ENCODE peak calls at places on chromosomes 13 and 19, in five cellular contexts. P is mesenchymal stem cell, D is H9, X is IMR-90, F is H1. H is an unnamed sample.

GRCh38 chr13:26247011-26247410 is 6.9 kb upstream of the CDK8 start:
- DNase-seq in F (no peak), P (no peak), D (no peak), X (no peak), H (no peak)

GRCh38 chr19:28990522-28990921 is 222.4 kb downstream of the UQCRFS1 start:
- DNase-seq in X (no peak), P (no peak), D (peak), F (no peak), H (no peak)

GRCh38 chr13:112582305-112582704 is 5.6 kb downstream of the TUBGCP3 start:
- DNase-seq in D (no peak), X (no peak), P (no peak), F (no peak), H (no peak)

GRCh38 chr13:99829593-99830239 is 141.9 kb downstream of the ZIC5 start:
- DNase-seq in P (no peak), D (no peak), F (no peak), X (no peak), H (no peak)

GRCh38 chr19:47240996-47241918 is 10.3 kb upstream of the BBC3 start:
- DNase-seq in D (peak), F (peak), P (peak), X (peak), H (no peak)

GRCh38 chr19:18464646-18465045 is 26.7 kb upstream of the ISYNA1 start:
- DNase-seq in P (peak), D (no peak), F (no peak), X (peak), H (no peak)

GRCh38 chr13:49938274-49938673 is 2.1 kb upstream of the SPRYD7 start:
- DNase-seq in X (no peak), P (no peak), D (no peak), F (no peak), H (no peak)

GRCh38 chr19:8610041-8610927 is at the start of gene ADAMTS10:
- DNase-seq in D (peak), P (no peak), F (peak), X (peak), H (no peak)

GRCh38 chr19:18490719-18491118 is 31.2 kb downstream of the ELL start:
- DNase-seq in P (no peak), F (no peak), D (no peak), X (no peak), H (no peak)

GRCh38 chr19:18768046-18768771 is 22.9 kb downstream of the COMP start:
- DNase-seq in X (no peak), F (no peak), P (no peak), D (no peak), H (no peak)

GRCh38 chr13:85590231-85590931 is 208.8 kb downstream of the SLITRK6 start:
- DNase-seq in D (no peak), P (peak), F (no peak), X (no peak), H (no peak)

GRCh38 chr13:112895521-112896465 is 73.2 kb upstream of the MCF2L start:
- DNase-seq in F (no peak), X (no peak), D (no peak), P (no peak), H (no peak)

GRCh38 chr19:31416548-31416947 is 67.3 kb upstream of the TSHZ3 start:
- DNase-seq in F (no peak), P (no peak), D (peak), X (no peak), H (no peak)

GRCh38 chr19:47158879-47159509 is 28.4 kb downstream of the SAE1 start:
- DNase-seq in F (no peak), X (peak), D (no peak), P (no peak), H (no peak)

GRCh38 chr19:34499155-34499834 is 17.7 kb downstream of the WTIP start:
- DNase-seq in F (no peak), X (no peak), P (no peak), D (no peak), H (no peak)

GRCh38 chr13:30905932-30906383 is at the start of gene MEDAG:
- DNase-seq in D (no peak), F (no peak), P (peak), X (peak), H (no peak)

GRCh38 chr13:52085416-52085815 is 43.5 kb downstream of the NEK5 start:
- DNase-seq in P (peak), X (peak), F (no peak), D (no peak), H (no peak)

GRCh38 chr13:39201075-39201630 is 162.9 kb downstream of the NHLRC3 start:
- DNase-seq in F (no peak), D (no peak), X (no peak), P (peak), H (no peak)

GRCh38 chr19:18417250-18418033 is 1.8 kb upstream of the SSBP4 start:
- DNase-seq in F (peak), X (peak), P (peak), D (peak), H (peak)

GRCh38 chr19:2014731-2015610 is 543 bp downstream of the BTBD2 start:
- DNase-seq in D (no peak), X (no peak), P (no peak), F (no peak), H (peak)

GRCh38 chr19:44003461-44004134 is 841 bp downstream of the ZNF230 start:
- DNase-seq in P (peak), X (no peak), D (no peak), F (peak), H (no peak)

GRCh38 chr13:45361596-45362206 is 20.7 kb upstream of the TPT1 start:
- DNase-seq in X (peak), P (no peak), F (no peak), D (peak), H (no peak)

GRCh38 chr13:20217168-20217567 is 15.0 kb downstream of the GJB6 start:
- DNase-seq in F (no peak), X (no peak), P (no peak), D (no peak), H (no peak)

GRCh38 chr13:20451397-20451796 is 74.3 kb downstream of the CRYL1 start:
- DNase-seq in F (no peak), D (no peak), P (no peak), X (no peak), H (no peak)

GRCh38 chr13:50116430-50116973 is 101.3 kb downstream of the KCNRG start:
- DNase-seq in F (no peak), X (peak), D (no peak), P (no peak), H (no peak)

GRCh38 chr19:11338164-11338563 is 1.3 kb downstream of the RAB3D start:
- DNase-seq in P (no peak), D (no peak), X (no peak), F (no peak), H (no peak)

GRCh38 chr19:48914181-48914580 is 14.1 kb downstream of the NUCB1 start:
- DNase-seq in F (no peak), D (no peak), X (no peak), P (no peak), H (no peak)

GRCh38 chr19:48918071-48918470 is 15.4 kb upstream of the DHDH start:
- DNase-seq in P (no peak), X (no peak), F (no peak), D (no peak), H (no peak)

GRCh38 chr19:48913114-48913513 is 13.0 kb downstream of the NUCB1 start:
- DNase-seq in F (no peak), X (no peak), D (no peak), P (no peak), H (no peak)

GRCh38 chr19:48918801-48919247 is 14.7 kb upstream of the DHDH start:
- DNase-seq in X (no peak), D (peak), P (peak), F (peak), H (peak)

DNA sequence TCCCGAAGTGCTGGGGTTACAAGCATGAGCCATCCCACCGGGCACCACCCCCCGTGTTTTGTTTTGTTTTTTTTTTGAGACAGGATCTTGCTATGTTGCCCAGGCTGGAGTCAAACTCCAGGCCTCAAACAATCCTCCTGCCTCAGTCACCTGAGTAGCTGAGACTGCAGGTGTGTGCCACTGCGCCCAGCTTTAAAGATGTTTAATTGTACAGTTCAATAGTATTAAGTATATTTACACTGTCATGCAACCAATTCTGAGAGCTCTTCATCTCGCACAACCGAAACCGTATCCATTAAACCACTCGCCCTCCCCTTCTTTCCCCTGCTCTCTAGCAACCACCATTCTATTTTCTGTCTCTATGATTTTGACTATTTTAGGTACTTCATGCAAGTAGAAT is 15.6 kb downstream of the NUCB1 start:
- DNase-seq in X (no peak), P (no peak), D (no peak), F (no peak), H (no peak)
- H3K27ac ChIP-seq in X (no peak), P (no peak), D (no peak), F (no peak), H (no peak)

GRCh38 chr13:66693656-66694055 is 536.5 kb downstream of the PCDH9 start:
- DNase-seq in X (no peak), D (no peak), P (no peak), F (no peak), H (no peak)
- H2AFZ ChIP-seq in X (no peak), D (no peak), P (no peak), F (no peak), H (no peak)

GRCh38 chr19:4636151-4636717 is 3.1 kb upstream of the TNFAIP8L1 start:
- DNase-seq in P (peak), F (peak), D (peak), X (peak), H (peak)
- H4K8ac ChIP-seq in P (peak), F (peak), D (no peak), X (peak), H (peak)

GRCh38 chr19:10270180-10270615 is 722 bp upstream of the ICAM1 start:
- DNase-seq in X (no peak), D (peak), F (peak), P (peak), H (no peak)

GRCh38 chr19:10270616-10271394 is at the start of gene ICAM1:
- DNase-seq in X (peak), P (peak), D (peak), F (peak), H (no peak)

GRCh38 chr19:10271543-10272086 is 695 bp downstream of the ICAM1 start:
- DNase-seq in P (peak), X (peak), F (no peak), D (no peak), H (no peak)

GRCh38 chr19:10268077-10268476 is 2.8 kb upstream of the ICAM1 start:
- DNase-seq in F (no peak), P (no peak), X (no peak), D (no peak), H (no peak)

GRCh38 chr19:10269333-10270179 is 1.4 kb upstream of the ICAM1 start:
- DNase-seq in X (peak), P (peak), D (peak), F (peak), H (peak)
- H3K27ac ChIP-seq in X (no peak), P (no peak), D (no peak), F (no peak), H (no peak)

GRCh38 chr19:49408816-49409440 is 14.3 kb downstream of the PTH2 start:
- DNase-seq in F (no peak), D (no peak), P (no peak), X (no peak), H (no peak)
- H2AFZ ChIP-seq in F (no peak), D (no peak), P (no peak), X (peak), H (peak)

DNA sequence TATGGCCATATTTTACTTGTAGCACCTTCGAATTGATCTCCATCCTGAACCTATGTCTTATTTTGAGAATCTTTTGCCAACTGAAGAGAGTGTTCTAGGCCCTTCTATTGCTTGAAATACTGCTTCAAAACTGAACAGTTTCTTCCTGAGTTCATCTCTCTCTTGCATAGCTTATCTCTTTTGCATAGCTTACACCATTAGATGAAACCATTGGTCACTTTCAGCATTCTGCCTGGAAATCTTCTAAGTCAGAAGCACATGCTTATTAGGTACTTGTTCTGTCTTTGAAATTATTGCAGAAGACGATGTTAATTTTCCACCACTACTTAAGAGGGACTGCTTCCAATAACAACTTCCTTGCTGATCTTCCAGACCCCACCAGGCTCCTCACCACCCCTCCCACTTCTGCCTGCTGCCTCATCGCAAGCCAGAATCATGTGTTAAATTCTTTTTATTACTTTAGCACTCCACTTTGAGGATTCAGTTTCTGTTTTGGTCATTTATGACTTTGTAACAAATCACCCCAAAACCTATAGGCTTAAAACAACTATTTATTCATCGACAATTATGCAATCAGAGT is 122.4 kb upstream of the MAB21L1 start:
- DNase-seq in P (peak), D (no peak), F (no peak), X (peak), H (no peak)
- H4K8ac ChIP-seq in P (no peak), D (no peak), F (no peak), X (peak), H (no peak)